ENCODE peak calls at places on chromosome 1, in nine cellular contexts. E is effector memory CD4-positive, alpha-beta T cell; W is aorta; Z is prostate gland; F is mammary epithelial cell; J is right lobe of liver; P is hepatocyte; A is right atrium auricular region; B is HAP-1. N is an unnamed sample. For H3K4me1 and H3K27me3, the result is how much of the 10 kb centered on the place peaks cover.

GRCh38 chr1:159916240-159917051 is 8.9 kb downstream of the TAGLN2 start:
- DNase-seq in E (no peak), B (peak), J (no peak), Z (no peak), P (peak), F (peak), W (peak), A (no peak), N (no peak)

GRCh38 chr1:34973326-34973725 is 11.8 kb downstream of the TMEM35B start:
- DNase-seq in B (no peak), W (no peak), F (no peak), J (no peak), E (no peak), A (no peak), P (no peak), Z (no peak), N (no peak)

GRCh38 chr1:115182012-115182715 is 92.9 kb upstream of the TSPAN2 start:
- DNase-seq in E (no peak), P (no peak), J (no peak), A (no peak), F (peak), W (no peak), B (no peak), Z (no peak), N (no peak)

GRCh38 chr1:181951213-181951612 is 110.3 kb downstream of the ZNF648 start:
- DNase-seq in P (no peak), J (no peak), A (no peak), F (no peak), E (no peak), B (no peak), W (no peak), Z (no peak), N (no peak)

GRCh38 chr1:183019860-183020259 is 3.4 kb upstream of the LAMC1 start:
- DNase-seq in B (no peak), A (no peak), E (no peak), W (no peak), Z (peak), F (peak), J (peak), P (no peak), N (no peak)

GRCh38 chr1:71859806-71860205 is 422.5 kb downstream of the NEGR1 start:
- DNase-seq in W (no peak), P (no peak), J (no peak), Z (no peak), F (no peak), B (no peak), A (no peak), E (no peak), N (no peak)

GRCh38 chr1:24526940-24527542 is 24.4 kb downstream of the RCAN3 start:
- DNase-seq in E (no peak), B (peak), W (no peak), F (no peak), Z (no peak), J (no peak), P (no peak), A (no peak), N (no peak)

GRCh38 chr1:233393084-233393840 is 65.7 kb downstream of the MAP3K21 start:
- DNase-seq in F (peak), A (no peak), J (no peak), E (no peak), P (no peak), W (no peak), Z (no peak), B (no peak), N (no peak)

GRCh38 chr1:246383791-246384190 is 123.3 kb downstream of the SMYD3 start:
- DNase-seq in F (peak), J (no peak), W (no peak), P (no peak), A (no peak), Z (no peak), B (no peak), E (no peak), N (no peak)

GRCh38 chr1:153232553-153232952 is 15.2 kb downstream of the PRR9 start:
- DNase-seq in B (no peak), P (no peak), Z (no peak), A (no peak), E (no peak), J (peak), W (no peak), F (no peak), N (no peak)

GRCh38 chr1:38000529-38001453 is 4.5 kb downstream of the FHL3 start:
- DNase-seq in F (peak), J (no peak), W (peak), Z (no peak), E (no peak), A (no peak), B (no peak), P (peak), N (no peak)

GRCh38 chr1:202058001-202058908 is 47.9 kb downstream of the ELF3 start:
- DNase-seq in E (no peak), P (no peak), Z (no peak), W (no peak), F (peak), A (no peak), B (no peak), J (no peak), N (no peak)

GRCh38 chr1:211791979-211792378 is 38.6 kb downstream of the LPGAT1 start:
- DNase-seq in A (no peak), J (no peak), B (no peak), F (no peak), W (no peak), Z (no peak), E (no peak), P (no peak), N (no peak)
- H3K4me1 ChIP-seq in A (under half), J (under half), B (under half), F (under half), W (under half), Z (under half), E (under half), P (under half), N (under half)

DNA sequence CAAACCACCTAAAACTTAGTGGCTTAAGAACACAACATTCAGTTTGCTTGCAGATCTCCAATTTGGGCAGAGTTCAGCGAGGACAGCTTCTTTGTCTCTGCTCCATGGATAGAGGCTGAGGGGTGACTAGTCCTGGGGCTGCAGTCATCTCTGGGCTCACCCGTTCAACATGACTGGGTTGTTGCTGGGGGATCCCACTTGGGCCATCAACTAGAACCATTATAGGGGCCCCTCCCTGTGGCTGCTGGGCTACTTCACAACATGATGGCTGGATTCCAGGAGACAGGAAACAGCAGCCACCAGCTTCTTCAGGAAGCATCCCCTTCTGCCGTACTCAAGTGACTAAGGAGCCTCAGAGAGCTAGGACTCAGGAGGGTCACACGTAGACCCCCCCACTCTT is 140.9 kb downstream of the RHOU start:
- DNase-seq in W (no peak), P (no peak), J (no peak), Z (no peak), A (no peak), E (no peak), F (no peak), B (no peak), N (no peak)
- H3K27me3 ChIP-seq in W (under half), P (under half), J (under half), Z (under half), A (under half), E (under half), F (under half), B (under half), N (under half)

DNA sequence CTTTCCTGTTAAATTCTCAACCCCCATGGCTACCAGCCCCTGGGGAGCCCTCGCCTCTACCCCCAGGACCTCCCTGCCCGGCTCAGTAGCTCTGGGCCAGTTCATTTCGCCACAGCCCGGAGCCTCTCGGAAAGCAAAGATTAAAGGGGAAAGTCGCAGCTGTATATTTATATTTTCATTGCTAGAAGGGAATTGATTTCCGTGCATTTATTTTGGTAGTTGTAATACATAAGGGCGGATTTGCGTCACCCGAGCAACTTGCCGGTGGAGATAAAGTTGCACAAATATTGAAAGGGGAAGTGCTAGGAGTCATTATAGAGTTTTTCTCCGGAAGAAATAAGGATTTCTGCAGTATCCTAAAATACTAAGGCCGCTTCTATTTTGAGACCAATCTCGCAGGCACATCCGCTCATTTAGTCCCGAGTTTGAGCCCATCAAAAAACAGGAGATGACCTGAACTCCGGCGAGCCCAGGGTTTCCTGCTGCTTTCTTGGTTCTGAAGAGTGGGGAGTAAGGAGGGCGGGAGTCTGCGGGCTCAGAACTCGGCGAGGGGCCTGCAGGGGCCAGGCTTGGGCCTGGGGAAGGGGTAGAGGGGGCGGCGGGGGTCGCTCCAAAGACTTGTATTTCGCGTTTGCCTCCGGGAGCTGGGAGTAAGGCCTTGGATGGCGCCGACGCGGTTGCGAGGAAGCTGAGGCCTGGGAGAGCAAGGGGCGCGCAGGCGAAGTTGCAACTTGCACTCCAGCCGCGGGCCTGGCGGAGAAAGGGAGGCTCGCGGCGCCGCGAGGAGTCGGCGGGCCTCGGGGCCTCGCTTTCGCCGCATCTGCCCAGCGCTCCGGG is 2.5 kb upstream of the HLX start:
- DNase-seq in P (peak), A (peak), E (no peak), Z (no peak), F (no peak), B (no peak), W (peak), J (no peak), N (no peak)
- H3K4me3 ChIP-seq in P (no peak), A (peak), E (no peak), Z (no peak), F (no peak), B (no peak), W (no peak), J (peak), N (no peak)

GRCh38 chr1:25705699-25706098 is 89.1 kb downstream of the MAN1C1 start:
- DNase-seq in Z (no peak), A (no peak), F (no peak), W (no peak), J (no peak), E (no peak), B (no peak), P (no peak), N (no peak)
- H3K4me1 ChIP-seq in Z (under half), A (half or more), F (under half), W (under half), J (under half), E (under half), B (under half), P (under half), N (under half)

GRCh38 chr1:170662561-170662971 is 1.4 kb upstream of the PRRX1 start:
- DNase-seq in B (no peak), P (no peak), Z (no peak), J (no peak), F (no peak), A (no peak), W (no peak), E (no peak), N (no peak)

GRCh38 chr1:170663011-170663410 is 920 bp upstream of the PRRX1 start:
- DNase-seq in W (no peak), F (no peak), J (no peak), P (no peak), B (no peak), Z (no peak), E (no peak), A (no peak), N (no peak)

GRCh38 chr1:170664828-170665617 is 1.1 kb downstream of the PRRX1 start:
- DNase-seq in F (peak), P (peak), Z (no peak), E (no peak), B (no peak), W (peak), A (no peak), J (no peak), N (no peak)

GRCh38 chr1:170664283-170664827 is 424 bp downstream of the PRRX1 start:
- DNase-seq in W (no peak), Z (no peak), P (no peak), E (no peak), B (no peak), J (no peak), A (no peak), F (peak), N (no peak)

DNA sequence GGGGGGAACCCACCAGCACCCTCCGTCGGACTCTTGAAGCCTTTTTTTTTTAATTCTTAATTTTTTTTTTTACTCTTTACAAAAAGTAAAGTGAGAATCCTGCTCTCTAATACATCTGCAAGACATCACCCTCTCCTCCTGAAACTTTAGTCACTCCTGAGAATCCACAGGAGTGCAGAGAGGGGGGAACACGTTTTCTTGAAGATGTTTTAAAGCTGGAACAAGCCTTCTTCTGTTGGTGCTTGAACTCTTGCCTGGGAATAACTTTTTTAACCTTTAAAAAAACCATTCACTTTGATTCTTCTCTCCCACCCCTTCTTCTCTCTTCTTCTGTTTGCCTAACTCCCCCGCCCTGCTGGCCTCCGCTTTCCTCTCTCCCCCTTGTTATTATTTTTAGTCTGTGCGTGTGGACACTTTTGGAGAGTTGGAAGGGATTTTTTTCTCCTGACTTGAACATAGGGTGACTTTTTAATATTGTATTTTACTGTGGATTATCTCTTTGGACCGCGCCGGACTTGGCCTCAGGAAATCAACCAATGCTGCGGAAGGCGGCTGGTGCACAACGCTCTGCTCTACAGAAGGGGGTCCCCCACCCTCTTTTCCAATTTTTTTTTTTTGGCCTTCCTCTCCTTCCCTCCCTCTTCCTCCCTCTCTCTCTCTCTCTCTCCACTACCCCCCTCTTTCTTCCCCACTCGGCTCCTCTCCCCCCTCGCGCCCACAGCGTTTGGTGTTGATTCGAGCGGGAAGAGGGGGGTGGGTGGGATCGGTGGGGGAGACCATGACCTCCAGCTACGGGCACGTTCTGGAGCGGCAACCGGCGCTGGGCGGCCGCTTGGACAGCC is at the start of gene PRRX1:
- DNase-seq in F (no peak), B (no peak), Z (no peak), A (no peak), P (no peak), E (no peak), W (no peak), J (no peak), N (no peak)
- H3K27me3 ChIP-seq in F (under half), B (under half), Z (under half), A (under half), P (half or more), E (under half), W (under half), J (under half), N (under half)

GRCh38 chr1:83762419-83762818 is 236.5 kb downstream of the TTLL7 start:
- DNase-seq in J (no peak), Z (no peak), P (no peak), E (no peak), A (no peak), W (no peak), F (no peak), B (no peak), N (no peak)
- H3K4me3 ChIP-seq in J (no peak), Z (no peak), P (no peak), E (no peak), A (no peak), W (no peak), F (no peak), B (no peak), N (no peak)

GRCh38 chr1:221715321-221716169 is 26.3 kb downstream of the DUSP10 start:
- DNase-seq in E (no peak), A (no peak), P (peak), J (no peak), W (no peak), B (peak), Z (peak), F (no peak), N (no peak)

GRCh38 chr1:221718391-221719277 is 23.3 kb downstream of the DUSP10 start:
- DNase-seq in B (peak), W (no peak), E (no peak), P (peak), J (no peak), Z (no peak), F (no peak), A (no peak), N (no peak)

GRCh38 chr1:221719278-221719597 is 22.7 kb downstream of the DUSP10 start:
- DNase-seq in J (no peak), Z (no peak), P (no peak), F (no peak), A (no peak), W (no peak), E (no peak), B (no peak), N (no peak)

GRCh38 chr1:221716713-221717490 is 25.0 kb downstream of the DUSP10 start:
- DNase-seq in W (no peak), P (peak), A (no peak), E (no peak), Z (no peak), F (no peak), B (no peak), J (no peak), N (no peak)

GRCh38 chr1:221717491-221717865 is 24.4 kb downstream of the DUSP10 start:
- DNase-seq in J (no peak), E (no peak), A (no peak), F (no peak), Z (no peak), W (no peak), B (peak), P (no peak), N (no peak)
- H3K4me1 ChIP-seq in J (under half), E (under half), A (under half), F (under half), Z (under half), W (under half), B (under half), P (under half), N (half or more)

GRCh38 chr1:972726-973458 is 6.6 kb downstream of the PLEKHN1 start:
- DNase-seq in E (no peak), A (no peak), J (no peak), Z (no peak), P (no peak), W (no peak), B (no peak), F (no peak), N (no peak)
- H3K27me3 ChIP-seq in E (under half), A (under half), J (under half), Z (under half), P (under half), W (under half), B (under half), F (under half), N (under half)

GRCh38 chr1:228465134-228465533 is 22.0 kb upstream of the RNF187 start:
- DNase-seq in A (no peak), F (no peak), P (no peak), J (peak), Z (no peak), W (no peak), E (no peak), B (no peak), N (no peak)

GRCh38 chr1:228463559-228464455 is 23.4 kb upstream of the RNF187 start:
- DNase-seq in P (peak), E (peak), A (no peak), F (no peak), B (peak), W (peak), J (peak), Z (no peak), N (peak)

GRCh38 chr1:228462560-228462959 is 24.6 kb upstream of the RNF187 start:
- DNase-seq in P (no peak), B (no peak), F (no peak), W (no peak), J (no peak), A (no peak), Z (no peak), E (no peak), N (no peak)

GRCh38 chr1:228464487-228464983 is 22.6 kb upstream of the RNF187 start:
- DNase-seq in E (peak), A (peak), Z (no peak), P (peak), W (peak), F (peak), B (no peak), J (peak), N (peak)

DNA sequence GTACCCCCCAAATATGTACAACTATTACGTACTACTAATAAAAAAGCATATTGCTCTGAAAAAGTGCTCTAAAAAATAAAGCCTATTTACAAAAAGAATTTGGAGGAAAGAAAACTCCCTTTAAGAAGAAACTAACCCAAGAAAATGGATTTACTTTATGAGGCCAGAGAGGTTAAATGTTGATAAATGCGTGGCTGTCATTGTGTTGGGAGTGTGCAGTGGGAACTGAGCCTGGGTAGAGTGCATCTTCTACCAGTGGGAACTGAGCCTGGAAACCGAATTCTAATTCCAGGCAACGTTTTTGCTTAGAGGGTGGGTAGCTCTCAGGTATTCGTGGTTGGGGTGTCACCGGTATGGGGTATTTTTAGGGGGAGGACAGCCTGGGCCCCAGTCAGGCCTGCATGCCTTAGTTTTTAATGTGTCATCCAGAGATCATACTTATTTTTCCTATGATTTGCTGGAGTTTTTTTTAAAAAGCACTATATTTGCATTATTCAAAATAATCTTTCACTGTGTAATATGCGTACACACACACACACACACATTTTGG is 24.1 kb upstream of the RNF187 start:
- DNase-seq in E (no peak), Z (no peak), P (no peak), B (no peak), W (no peak), A (no peak), J (peak), F (no peak), N (no peak)
- H3K4me3 ChIP-seq in E (peak), Z (no peak), P (no peak), B (no peak), W (no peak), A (no peak), J (no peak), F (no peak), N (peak)